ENCODE peak calls at places on chromosomes 13 and 19, in seven cellular contexts. One of them, this sample, is unnamed.

GRCh38 chr13:75802161-75802560 is 166.0 kb downstream of the LMO7 start:
- DNase-seq in tibial nerve: no peak
- DNase-seq in transverse colon: no peak
- DNase-seq in heart right ventricle: no peak
- DNase-seq in body of pancreas: no peak
- DNase-seq in breast epithelium: no peak
- DNase-seq in left lung: no peak
- DNase-seq in this sample: no peak

GRCh38 chr19:32165750-32166149 is 179.7 kb upstream of the ZNF507 start:
- DNase-seq in breast epithelium: no peak
- DNase-seq in tibial nerve: no peak
- DNase-seq in heart right ventricle: no peak
- DNase-seq in transverse colon: no peak
- DNase-seq in body of pancreas: no peak
- DNase-seq in left lung: no peak
- DNase-seq in this sample: no peak

GRCh38 chr19:7820588-7820987 is 9.4 kb upstream of the EVI5L start:
- DNase-seq in breast epithelium: no peak
- DNase-seq in body of pancreas: no peak
- DNase-seq in left lung: no peak
- DNase-seq in transverse colon: no peak
- DNase-seq in heart right ventricle: no peak
- DNase-seq in tibial nerve: no peak
- DNase-seq in this sample: no peak

GRCh38 chr19:49189259-49189658 is 31.7 kb downstream of the TRPM4 start:
- DNase-seq in body of pancreas: no peak
- DNase-seq in transverse colon: no peak
- DNase-seq in left lung: no peak
- DNase-seq in tibial nerve: no peak
- DNase-seq in breast epithelium: no peak
- DNase-seq in heart right ventricle: no peak
- DNase-seq in this sample: no peak

GRCh38 chr13:31431722-31432137 is 232.0 kb downstream of the B3GLCT start:
- DNase-seq in heart right ventricle: peak; percentile 55
- DNase-seq in tibial nerve: peak; percentile 36
- DNase-seq in body of pancreas: peak; percentile 44
- DNase-seq in left lung: no peak
- DNase-seq in breast epithelium: no peak
- DNase-seq in transverse colon: peak; percentile 52
- DNase-seq in this sample: peak; percentile 7

GRCh38 chr19:7944177-7944761 is 803 bp upstream of the TIMM44 start:
- DNase-seq in tibial nerve: peak; percentile 91
- DNase-seq in heart right ventricle: peak; percentile 86
- DNase-seq in breast epithelium: peak; percentile 89
- DNase-seq in body of pancreas: peak; percentile 86
- DNase-seq in left lung: peak; percentile 84
- DNase-seq in transverse colon: peak; percentile 91
- DNase-seq in this sample: peak; percentile 76

GRCh38 chr13:108077284-108077683 is 138.1 kb downstream of the LIG4 start:
- DNase-seq in tibial nerve: no peak
- DNase-seq in transverse colon: no peak
- DNase-seq in breast epithelium: no peak
- DNase-seq in left lung: no peak
- DNase-seq in body of pancreas: no peak
- DNase-seq in heart right ventricle: no peak
- DNase-seq in this sample: no peak

GRCh38 chr19:46351241-46352041 is 4.6 kb downstream of the PPP5C start:
- DNase-seq in left lung: peak; percentile 84
- DNase-seq in body of pancreas: peak; percentile 75
- DNase-seq in breast epithelium: no peak
- DNase-seq in tibial nerve: no peak
- DNase-seq in heart right ventricle: no peak
- DNase-seq in transverse colon: peak; percentile 54
- DNase-seq in this sample: no peak

GRCh38 chr19:8866344-8866743 is 34.2 kb downstream of the MBD3L1 start:
- DNase-seq in left lung: no peak
- DNase-seq in tibial nerve: no peak
- DNase-seq in breast epithelium: no peak
- DNase-seq in transverse colon: no peak
- DNase-seq in heart right ventricle: no peak
- DNase-seq in body of pancreas: no peak
- DNase-seq in this sample: no peak

GRCh38 chr19:34320277-34320676 is 44.7 kb upstream of the GPI start:
- DNase-seq in tibial nerve: no peak
- DNase-seq in left lung: no peak
- DNase-seq in body of pancreas: no peak
- DNase-seq in heart right ventricle: no peak
- DNase-seq in breast epithelium: no peak
- DNase-seq in transverse colon: no peak
- DNase-seq in this sample: no peak

GRCh38 chr19:5147971-5148793 is 179.3 kb downstream of the KDM4B start:
- DNase-seq in body of pancreas: peak; percentile 10
- DNase-seq in transverse colon: no peak
- DNase-seq in left lung: peak; percentile 29
- DNase-seq in breast epithelium: no peak
- DNase-seq in tibial nerve: no peak
- DNase-seq in heart right ventricle: no peak
- DNase-seq in this sample: no peak

GRCh38 chr19:3175761-3176714 is 2.5 kb upstream of the S1PR4 start:
- DNase-seq in breast epithelium: peak; percentile 55
- DNase-seq in left lung: peak; percentile 91
- DNase-seq in body of pancreas: peak; percentile 71
- DNase-seq in transverse colon: peak; percentile 87
- DNase-seq in tibial nerve: no peak
- DNase-seq in heart right ventricle: no peak
- DNase-seq in this sample: no peak

GRCh38 chr19:40741527-40742390 is 8.5 kb downstream of the ACTMAP start:
- DNase-seq in heart right ventricle: no peak
- DNase-seq in breast epithelium: no peak
- DNase-seq in left lung: no peak
- DNase-seq in body of pancreas: no peak
- DNase-seq in transverse colon: no peak
- DNase-seq in tibial nerve: no peak
- DNase-seq in this sample: no peak

GRCh38 chr19:33463194-33463593 is 58.4 kb downstream of the PEPD start:
- DNase-seq in heart right ventricle: no peak
- DNase-seq in breast epithelium: no peak
- DNase-seq in transverse colon: no peak
- DNase-seq in tibial nerve: peak; percentile 2
- DNase-seq in body of pancreas: no peak
- DNase-seq in left lung: no peak
- DNase-seq in this sample: no peak

GRCh38 chr13:52879950-52880650 is 31.7 kb upstream of the PCDH8 start:
- DNase-seq in body of pancreas: no peak
- DNase-seq in breast epithelium: no peak
- DNase-seq in transverse colon: no peak
- DNase-seq in heart right ventricle: no peak
- DNase-seq in tibial nerve: no peak
- DNase-seq in left lung: no peak
- DNase-seq in this sample: no peak

GRCh38 chr19:6802336-6803035 is 30.0 kb downstream of the VAV1 start:
- DNase-seq in body of pancreas: peak; percentile 16
- DNase-seq in heart right ventricle: peak; percentile 29
- DNase-seq in tibial nerve: no peak
- DNase-seq in transverse colon: peak; percentile 60
- DNase-seq in left lung: peak; percentile 79
- DNase-seq in breast epithelium: peak; percentile 19
- DNase-seq in this sample: peak; percentile 40

GRCh38 chr13:109804654-109805053 is 18.3 kb upstream of the IRS2 start:
- DNase-seq in tibial nerve: no peak
- DNase-seq in left lung: no peak
- DNase-seq in body of pancreas: no peak
- DNase-seq in breast epithelium: no peak
- DNase-seq in transverse colon: no peak
- DNase-seq in heart right ventricle: no peak
- DNase-seq in this sample: no peak

GRCh38 chr19:38437295-38437694 is 3.8 kb downstream of the RYR1 start:
- DNase-seq in left lung: no peak
- DNase-seq in body of pancreas: no peak
- DNase-seq in heart right ventricle: no peak
- DNase-seq in breast epithelium: no peak
- DNase-seq in tibial nerve: no peak
- DNase-seq in transverse colon: no peak
- DNase-seq in this sample: no peak

GRCh38 chr19:10817291-10818038 is 18.5 kb downstream of the TMED1 start:
- DNase-seq in body of pancreas: no peak
- DNase-seq in tibial nerve: peak; percentile 73
- DNase-seq in breast epithelium: peak; percentile 43
- DNase-seq in left lung: peak; percentile 62
- DNase-seq in heart right ventricle: peak; percentile 49
- DNase-seq in transverse colon: peak; percentile 51
- DNase-seq in this sample: no peak

GRCh38 chr13:107295391-107296157 is 727.6 kb upstream of the ARGLU1 start:
- DNase-seq in tibial nerve: no peak
- DNase-seq in breast epithelium: no peak
- DNase-seq in heart right ventricle: no peak
- DNase-seq in left lung: no peak
- DNase-seq in transverse colon: no peak
- DNase-seq in body of pancreas: no peak
- DNase-seq in this sample: no peak

GRCh38 chr13:47672245-47672975 is 328.7 kb downstream of the SUCLA2 start:
- DNase-seq in breast epithelium: no peak
- DNase-seq in transverse colon: no peak
- DNase-seq in heart right ventricle: no peak
- DNase-seq in left lung: no peak
- DNase-seq in tibial nerve: no peak
- DNase-seq in body of pancreas: no peak
- DNase-seq in this sample: no peak

GRCh38 chr13:80871481-80871880 is 530.6 kb upstream of the SPRY2 start:
- DNase-seq in transverse colon: no peak
- DNase-seq in heart right ventricle: no peak
- DNase-seq in tibial nerve: no peak
- DNase-seq in left lung: no peak
- DNase-seq in body of pancreas: no peak
- DNase-seq in breast epithelium: no peak
- DNase-seq in this sample: no peak

GRCh38 chr19:2288010-2288742 is 6.2 kb upstream of the PEAK3 start:
- DNase-seq in left lung: no peak
- DNase-seq in tibial nerve: no peak
- DNase-seq in heart right ventricle: no peak
- DNase-seq in body of pancreas: no peak
- DNase-seq in transverse colon: no peak
- DNase-seq in breast epithelium: no peak
- DNase-seq in this sample: no peak

GRCh38 chr19:53579518-53579917 is 41.6 kb downstream of the ZNF331 start:
- DNase-seq in breast epithelium: no peak
- DNase-seq in body of pancreas: no peak
- DNase-seq in tibial nerve: no peak
- DNase-seq in left lung: no peak
- DNase-seq in transverse colon: no peak
- DNase-seq in heart right ventricle: no peak
- DNase-seq in this sample: no peak

GRCh38 chr13:78759704-78760103 is 100.7 kb upstream of the OBI1 start:
- DNase-seq in heart right ventricle: no peak
- DNase-seq in body of pancreas: no peak
- DNase-seq in tibial nerve: no peak
- DNase-seq in breast epithelium: no peak
- DNase-seq in transverse colon: no peak
- DNase-seq in left lung: no peak
- DNase-seq in this sample: no peak
- TF ChIP-seq CTCF in heart right ventricle: no peak
- TF ChIP-seq CTCF in body of pancreas: no peak
- TF ChIP-seq CTCF in tibial nerve: no peak
- TF ChIP-seq CTCF in breast epithelium: no peak
- TF ChIP-seq CTCF in transverse colon: no peak
- TF ChIP-seq CTCF in left lung: no peak
- TF ChIP-seq CTCF in this sample: no peak

DNA sequence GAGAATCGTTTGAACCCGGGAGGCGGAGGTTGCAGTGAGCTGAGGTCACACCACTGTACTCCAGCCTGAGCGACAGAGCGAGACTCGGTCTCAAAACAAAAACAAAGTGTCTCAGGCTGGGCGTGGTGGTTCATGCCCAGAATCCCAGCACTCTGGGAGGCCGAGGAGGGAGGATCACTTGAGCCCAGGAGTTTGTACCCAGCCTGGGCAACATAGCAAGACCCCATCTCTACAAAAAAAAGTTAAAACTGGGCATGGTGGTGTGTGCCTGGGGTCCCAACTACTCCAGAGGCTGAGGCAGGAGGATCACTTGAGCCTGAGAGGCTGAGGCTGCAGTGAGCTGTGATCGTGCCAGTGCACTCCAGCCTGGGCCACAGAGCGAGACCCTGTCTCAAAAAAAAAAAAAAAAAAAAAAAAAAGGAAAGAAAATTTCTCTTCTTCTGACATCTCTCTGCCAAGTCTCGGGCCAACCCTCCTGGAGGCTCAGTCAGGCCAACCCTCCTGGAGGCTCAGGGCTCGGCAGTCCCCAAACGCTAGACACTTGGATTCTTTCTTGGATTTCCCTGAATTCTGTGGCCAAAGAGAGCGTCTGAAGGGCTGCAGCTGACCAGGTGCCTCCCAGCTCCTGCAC is 26.3 kb downstream of the ARID3A start:
- DNase-seq in heart right ventricle: no peak
- DNase-seq in breast epithelium: no peak
- DNase-seq in tibial nerve: no peak
- DNase-seq in body of pancreas: no peak
- DNase-seq in transverse colon: no peak
- DNase-seq in left lung: no peak
- DNase-seq in this sample: no peak
- H3K27ac ChIP-seq in heart right ventricle: no peak overlapping the region
- H3K27ac ChIP-seq in breast epithelium: no peak overlapping the region
- H3K27ac ChIP-seq in tibial nerve: no peak overlapping the region
- H3K27ac ChIP-seq in body of pancreas: peak overlapping the region; percentile 67
- H3K27ac ChIP-seq in transverse colon: no peak overlapping the region
- H3K27ac ChIP-seq in left lung: no peak overlapping the region
- H3K27ac ChIP-seq in this sample: no peak overlapping the region

DNA sequence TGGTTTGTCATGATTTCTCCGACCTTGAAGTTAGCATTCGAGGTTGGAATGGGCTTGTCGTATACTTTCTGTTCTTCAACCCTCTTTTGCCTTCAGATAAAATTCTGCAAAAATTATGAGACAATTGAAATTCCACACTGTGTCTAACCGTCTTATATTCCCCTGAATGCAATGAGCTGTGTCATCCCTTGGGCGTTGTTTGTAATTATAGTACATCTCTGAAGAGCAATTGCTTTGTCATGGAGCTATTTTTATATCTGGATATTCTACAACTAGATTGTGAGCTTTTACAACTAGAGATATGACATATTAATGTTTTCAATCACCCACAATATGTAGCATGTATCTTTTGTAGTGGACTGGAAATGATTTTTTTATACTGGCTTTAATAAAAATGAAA is 631.8 kb upstream of the SLC10A2 start:
- DNase-seq in tibial nerve: no peak
- DNase-seq in transverse colon: no peak
- DNase-seq in body of pancreas: no peak
- DNase-seq in heart right ventricle: no peak
- DNase-seq in breast epithelium: no peak
- DNase-seq in left lung: no peak
- DNase-seq in this sample: no peak
- H3K9me3 ChIP-seq in tibial nerve: no peaks in the 10 kb centered on the region
- H3K9me3 ChIP-seq in transverse colon: no peaks in the 10 kb centered on the region
- H3K9me3 ChIP-seq in body of pancreas: no peaks in the 10 kb centered on the region
- H3K9me3 ChIP-seq in heart right ventricle: no peaks in the 10 kb centered on the region
- H3K9me3 ChIP-seq in breast epithelium: no peaks in the 10 kb centered on the region
- H3K9me3 ChIP-seq in left lung: no peaks in the 10 kb centered on the region
- H3K9me3 ChIP-seq in this sample: no peaks in the 10 kb centered on the region

DNA sequence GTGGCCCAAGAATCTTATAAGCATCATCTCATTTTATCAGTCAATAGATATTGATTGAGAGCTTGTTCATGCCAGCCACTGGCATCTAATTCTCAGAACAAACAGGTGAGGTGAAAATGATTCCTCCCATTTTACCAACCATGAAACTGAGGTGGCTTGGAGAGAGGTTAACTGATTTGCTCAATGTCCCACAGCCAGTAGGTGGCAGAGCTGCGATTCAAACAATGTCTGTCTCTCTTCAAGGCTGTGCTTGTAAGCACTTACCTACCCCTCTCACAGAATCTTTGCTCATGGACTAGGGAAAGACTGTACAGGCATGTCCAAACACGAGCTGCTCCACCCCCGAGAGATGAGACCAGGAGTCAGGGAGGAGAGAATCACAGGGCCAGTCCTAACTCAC is 21.5 kb upstream of the GSX1 start:
- DNase-seq in tibial nerve: no peak
- DNase-seq in breast epithelium: no peak
- DNase-seq in left lung: no peak
- DNase-seq in transverse colon: peak; percentile 36
- DNase-seq in body of pancreas: peak; percentile 26
- DNase-seq in heart right ventricle: no peak
- DNase-seq in this sample: no peak
- TF ChIP-seq CTCF in tibial nerve: no peak
- TF ChIP-seq CTCF in breast epithelium: no peak
- TF ChIP-seq CTCF in left lung: no peak
- TF ChIP-seq CTCF in transverse colon: no peak
- TF ChIP-seq CTCF in body of pancreas: peak; percentile 52
- TF ChIP-seq CTCF in heart right ventricle: peak; percentile 21
- TF ChIP-seq CTCF in this sample: peak; percentile 56

This sample was measured in CD4-positive, alpha-beta T cell.